ENCODE peak calls at places on chromosomes 16 and 17, in ten cellular contexts. R is IMR-90, Z is lung, C is esophagus muscularis mucosa, Y is heart right ventricle, P is dorsolateral prefrontal cortex, V is transverse colon, A is esophagus squamous epithelium, N is WERI-Rb-1, O is ovary. F is an unnamed sample.

GRCh38 chr16:56614549-56614991 is 6.2 kb downstream of the MT2A start:
- DNase-seq in Z (no peak), P (no peak), Y (no peak), V (no peak), C (no peak), N (no peak), A (no peak), O (no peak), R (peak), F (no peak)

GRCh38 chr16:27483624-27484023 is 66.1 kb downstream of the GTF3C1 start:
- DNase-seq in C (no peak), V (no peak), Y (no peak), A (no peak), R (no peak), O (no peak), P (no peak), Z (no peak), N (no peak), F (no peak)

GRCh38 chr17:82917656-82918345 is 78.0 kb upstream of the ZNF750 start:
- DNase-seq in P (no peak), A (no peak), C (no peak), N (peak), O (no peak), Y (no peak), R (peak), V (no peak), Z (no peak), F (peak)

GRCh38 chr17:49327835-49328784 is 33.9 kb downstream of the ZNF652 start:
- DNase-seq in V (no peak), P (no peak), A (no peak), O (no peak), N (no peak), Y (no peak), C (no peak), Z (no peak), R (peak), F (no peak)

GRCh38 chr16:50303605-50304466 is 37.5 kb downstream of the ADCY7 start:
- DNase-seq in Z (peak), O (no peak), Y (no peak), C (no peak), V (no peak), N (no peak), A (no peak), P (no peak), R (peak), F (peak)

GRCh38 chr16:77540656-77541055 is 105.8 kb upstream of the ADAMTS18 start:
- DNase-seq in Z (no peak), A (no peak), O (no peak), C (peak), P (no peak), R (no peak), N (no peak), V (no peak), Y (no peak), F (no peak)

GRCh38 chr17:76820523-76820922 is 47.7 kb upstream of the MGAT5B start:
- DNase-seq in C (no peak), O (no peak), Y (no peak), P (no peak), Z (no peak), N (no peak), A (no peak), R (no peak), V (no peak), F (no peak)

GRCh38 chr17:61389670-61390478 is 9.8 kb upstream of the TBX2 start:
- DNase-seq in P (no peak), Y (peak), V (peak), Z (no peak), C (no peak), A (no peak), N (peak), O (no peak), R (peak), F (peak)

GRCh38 chr16:9845661-9846361 is 336.4 kb downstream of the GRIN2A start:
- DNase-seq in N (no peak), O (no peak), C (peak), R (no peak), Z (no peak), V (no peak), A (no peak), P (no peak), Y (no peak), F (no peak)

GRCh38 chr16:67419502-67419901 is 3.2 kb upstream of the ZDHHC1 start:
- DNase-seq in A (no peak), Y (no peak), P (no peak), C (no peak), N (peak), O (no peak), R (peak), V (no peak), Z (no peak), F (no peak)

GRCh38 chr16:54446639-54447038 is 160.1 kb upstream of the IRX3 start:
- DNase-seq in P (no peak), A (no peak), N (no peak), C (no peak), Y (peak), R (no peak), V (no peak), O (peak), Z (no peak), F (no peak)

GRCh38 chr17:48194097-48194550 is 86.6 kb downstream of the SNX11 start:
- DNase-seq in R (peak), V (no peak), P (no peak), O (no peak), Y (no peak), C (no peak), Z (no peak), N (no peak), A (no peak), F (no peak)

GRCh38 chr16:74465281-74465680 is 44.0 kb upstream of the CLEC18B start:
- DNase-seq in A (no peak), O (no peak), Z (no peak), V (no peak), Y (no peak), C (no peak), R (no peak), N (no peak), P (no peak), F (peak)

GRCh38 chr17:69268442-69269068 is 39.9 kb upstream of the ABCA10 start:
- DNase-seq in O (no peak), Z (no peak), Y (no peak), N (no peak), R (no peak), V (no peak), P (no peak), C (no peak), A (no peak), F (no peak)

GRCh38 chr17:77924757-77925336 is 33.7 kb upstream of the TNRC6C start:
- DNase-seq in N (no peak), C (no peak), O (peak), Y (peak), A (no peak), V (no peak), P (peak), Z (no peak), R (peak), F (peak)

DNA sequence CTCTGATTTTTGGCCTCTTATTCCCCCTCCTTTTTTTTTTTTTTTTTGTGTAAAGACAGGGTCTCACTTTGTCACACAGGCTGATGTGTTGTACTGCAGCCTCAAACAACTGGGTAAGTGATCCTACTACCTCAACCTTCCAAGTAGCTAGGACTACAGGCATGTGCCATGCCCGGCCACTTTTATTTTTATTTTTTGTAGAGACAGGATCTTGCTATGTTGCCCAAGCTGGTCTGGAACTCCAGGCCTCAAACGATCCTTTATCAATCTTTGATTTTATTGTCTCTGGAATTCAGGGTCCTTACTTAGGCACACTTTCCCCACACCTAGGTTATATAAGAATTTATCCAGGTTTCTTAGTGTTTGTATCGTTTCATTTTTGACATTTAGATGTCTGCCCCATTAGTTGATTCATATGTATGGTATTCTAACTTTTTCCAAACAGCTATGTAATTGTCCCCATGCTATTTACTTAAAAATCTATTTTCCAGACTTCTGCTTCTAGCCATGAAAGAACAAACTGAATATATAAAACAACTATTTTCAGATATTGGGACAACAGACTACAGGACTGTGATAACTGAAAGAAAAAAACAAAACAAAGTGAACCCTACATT is 13.9 kb downstream of the CMC2 start:
- DNase-seq in P (no peak), N (no peak), C (no peak), O (no peak), R (no peak), Z (no peak), V (no peak), Y (no peak), A (no peak), F (peak)
- H3K27ac ChIP-seq in P (no peak), N (no peak), C (no peak), O (no peak), R (peak), Z (peak), V (no peak), Y (peak), A (no peak), F (peak)

DNA sequence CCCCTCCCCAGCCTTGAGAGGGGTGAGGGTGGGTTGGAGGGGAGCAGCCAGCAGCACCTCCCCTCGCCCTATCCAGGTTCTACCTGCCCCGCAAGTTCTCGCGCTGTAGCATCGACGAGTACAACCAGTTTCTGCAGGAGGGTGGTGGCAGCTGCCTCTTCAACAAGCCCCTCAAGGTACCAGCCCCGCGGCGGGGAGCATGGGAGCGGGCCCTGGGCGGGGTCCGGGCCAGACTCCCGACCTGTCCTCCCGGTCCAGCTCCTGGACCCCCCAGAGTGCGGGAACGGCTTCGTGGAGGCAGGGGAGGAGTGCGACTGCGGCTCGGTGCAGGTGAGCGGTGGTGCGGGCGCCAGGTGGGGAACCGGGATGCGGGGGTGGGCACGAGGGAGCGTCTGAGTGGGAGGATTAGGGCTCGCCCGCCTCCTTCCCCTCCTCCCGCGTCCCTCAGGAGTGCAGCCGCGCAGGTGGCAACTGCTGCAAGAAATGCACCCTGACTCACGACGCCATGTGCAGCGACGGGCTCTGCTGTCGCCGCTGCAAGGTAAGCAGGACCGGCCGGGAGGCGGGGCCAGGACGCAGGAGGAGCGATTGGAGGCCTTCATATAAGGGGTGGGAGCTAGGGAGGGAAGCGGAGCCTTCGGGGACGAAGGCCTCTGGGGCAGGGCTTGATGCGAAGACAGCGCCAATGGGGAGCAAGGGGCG is 16.5 kb downstream of the ADAM11 start:
- DNase-seq in A (peak), Y (peak), R (peak), O (peak), P (peak), Z (peak), V (peak), N (peak), C (peak), F (peak)
- TF ChIP-seq CTCF in A (no peak), Y (peak), R (no peak), O (no peak), P (peak), Z (no peak), V (no peak), N (no peak), C (peak), F (no peak)

GRCh38 chr16:20675488-20676267 is 21.8 kb downstream of the ACSM1 start:
- DNase-seq in R (no peak), O (peak), P (no peak), Y (no peak), N (no peak), Z (peak), V (peak), C (no peak), A (no peak), F (peak)

GRCh38 chr16:20676268-20676828 is 21.1 kb downstream of the ACSM1 start:
- DNase-seq in V (peak), O (no peak), A (no peak), N (peak), Z (no peak), Y (no peak), R (no peak), P (no peak), C (no peak), F (peak)

GRCh38 chr16:20676867-20677266 is 20.6 kb downstream of the ACSM1 start:
- DNase-seq in V (no peak), Y (no peak), Z (no peak), P (no peak), N (no peak), R (no peak), O (no peak), C (no peak), A (no peak), F (no peak)

GRCh38 chr16:20673882-20674683 is 23.4 kb downstream of the ACSM1 start:
- DNase-seq in C (no peak), R (no peak), Y (no peak), A (no peak), V (no peak), P (no peak), Z (no peak), O (peak), N (no peak), F (peak)

GRCh38 chr16:20674684-20675487 is 22.6 kb downstream of the ACSM1 start:
- DNase-seq in O (peak), Z (no peak), R (no peak), C (no peak), Y (no peak), N (no peak), V (no peak), P (no peak), A (no peak), F (no peak)
- H3K4me3 ChIP-seq in O (peak), Z (no peak), R (no peak), C (peak), Y (peak), N (no peak), V (no peak), P (no peak), A (peak), F (no peak)

GRCh38 chr16:84996365-84996764 is 15.0 kb downstream of the ZDHHC7 start:
- DNase-seq in C (no peak), A (no peak), P (no peak), N (peak), R (no peak), Y (no peak), V (no peak), Z (no peak), O (no peak), F (no peak)
- H3K27ac ChIP-seq in C (peak), A (peak), P (no peak), N (no peak), R (peak), Y (no peak), V (peak), Z (no peak), O (no peak), F (no peak)

DNA sequence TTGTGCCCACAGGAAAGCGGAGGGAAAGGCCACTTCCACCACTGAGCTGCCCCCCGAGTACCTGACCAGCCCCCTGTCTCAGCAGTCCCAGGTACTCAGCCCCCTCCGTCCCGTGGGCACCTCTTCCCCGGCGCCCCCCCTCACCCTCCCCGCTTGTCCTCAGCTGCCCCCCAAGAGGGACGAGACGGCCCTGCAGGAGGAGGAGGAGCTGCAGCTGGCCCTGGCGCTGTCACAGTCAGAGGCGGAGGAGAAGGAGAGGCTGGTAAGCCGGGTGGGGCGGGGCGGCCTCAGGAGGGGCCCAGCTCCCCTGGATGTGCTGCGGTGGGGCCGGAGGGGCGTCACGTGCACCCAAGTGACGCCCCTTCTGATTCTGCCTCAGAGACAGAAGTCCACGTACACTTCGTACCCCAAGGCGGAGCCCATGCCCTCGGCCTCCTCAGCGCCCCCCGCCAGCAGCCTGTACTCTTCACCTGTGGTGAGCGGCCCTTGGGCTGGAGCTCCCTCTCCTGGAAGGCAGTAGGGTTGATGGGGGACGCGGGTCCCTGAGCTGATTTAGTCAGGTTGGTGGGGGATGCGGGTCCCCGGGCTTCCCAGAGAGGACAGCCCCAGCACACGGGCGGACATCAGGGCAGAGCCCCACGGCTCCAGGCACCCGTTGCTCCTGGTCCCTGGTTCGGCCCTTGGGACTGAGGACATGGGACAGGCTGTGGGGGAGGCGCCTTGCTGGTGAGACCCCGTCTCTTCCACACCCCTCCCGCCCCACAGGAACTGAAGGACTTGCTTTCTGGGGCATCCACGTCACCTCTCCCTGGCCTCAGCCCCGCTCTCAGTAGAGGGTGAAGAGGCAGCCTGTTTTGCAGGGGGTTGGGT is 9.4 kb upstream of the MRPL12 start:
- DNase-seq in C (no peak), O (no peak), N (no peak), Y (no peak), Z (no peak), R (no peak), V (no peak), P (no peak), A (no peak), F (no peak)
- TF ChIP-seq CTCF in C (no peak), O (no peak), N (peak), Y (no peak), Z (no peak), R (no peak), V (no peak), P (no peak), A (no peak), F (no peak)

GRCh38 chr16:3212006-3212405 is 23.0 kb downstream of the ZNF200 start:
- DNase-seq in C (no peak), A (no peak), R (no peak), Y (no peak), Z (no peak), O (no peak), N (no peak), P (no peak), V (no peak), F (no peak)

GRCh38 chr16:3215601-3216262 is 19.2 kb downstream of the ZNF200 start:
- DNase-seq in N (no peak), A (no peak), O (no peak), Z (no peak), V (no peak), C (no peak), Y (no peak), R (no peak), P (no peak), F (no peak)

GRCh38 chr16:3216263-3216640 is 18.7 kb downstream of the ZNF200 start:
- DNase-seq in P (no peak), Y (no peak), R (no peak), A (no peak), C (no peak), Z (no peak), O (no peak), N (no peak), V (no peak), F (no peak)

GRCh38 chr16:3212567-3212966 is 22.4 kb downstream of the ZNF200 start:
- DNase-seq in N (no peak), R (no peak), O (no peak), A (no peak), P (no peak), Z (no peak), C (no peak), Y (no peak), V (no peak), F (no peak)

GRCh38 chr16:3214904-3215600 is 19.9 kb downstream of the ZNF200 start:
- DNase-seq in N (no peak), Y (no peak), R (no peak), V (no peak), Z (no peak), A (no peak), P (no peak), O (no peak), C (no peak), F (no peak)
- H3K4me3 ChIP-seq in N (no peak), Y (no peak), R (no peak), V (no peak), Z (no peak), A (no peak), P (no peak), O (no peak), C (no peak), F (no peak)

GRCh38 chr16:68737046-68737729 is at the start of gene CDH1:
- DNase-seq in N (no peak), R (no peak), V (peak), Y (peak), C (no peak), O (peak), Z (peak), A (no peak), P (no peak), F (no peak)

GRCh38 chr16:68737730-68738590 is 868 bp downstream of the CDH1 start:
- DNase-seq in R (no peak), Y (peak), Z (peak), A (no peak), C (no peak), O (peak), P (no peak), N (no peak), V (peak), F (no peak)

GRCh38 chr16:68733570-68733969 is 3.5 kb upstream of the CDH1 start:
- DNase-seq in C (no peak), R (no peak), O (no peak), V (no peak), A (no peak), P (no peak), Y (no peak), Z (no peak), N (no peak), F (no peak)

GRCh38 chr16:68734782-68735181 is 2.3 kb upstream of the CDH1 start:
- DNase-seq in A (no peak), O (no peak), C (no peak), V (no peak), Y (no peak), R (no peak), P (no peak), Z (no peak), N (no peak), F (no peak)

GRCh38 chr16:68736561-68736960 is 531 bp upstream of the CDH1 start:
- DNase-seq in Z (no peak), A (no peak), R (no peak), O (no peak), V (no peak), P (no peak), Y (no peak), C (no peak), N (no peak), F (no peak)
- H3K27ac ChIP-seq in Z (no peak), A (peak), R (no peak), O (no peak), V (peak), P (no peak), Y (no peak), C (no peak), N (no peak), F (no peak)

F was measured in cardiac muscle cell.